ENCODE peak calls at places on chromosomes 2 and 18, in eight cellular contexts. A, P, R, Z, K, M, H and O are unnamed samples.
A peak's percentile ranks its signal among the peaks of the same experiment; 100 is the strongest.

GRCh38 chr2:186561467-186562208 is 28.2 kb upstream of the ITGAV start:
- DNase-seq in A (no peak), P (no peak), R (no peak), Z (no peak), K (no peak), M (no peak), H (no peak), O (no peak)

GRCh38 chr2:15122915-15123314 is 438.2 kb downstream of the NBAS start:
- DNase-seq in A (no peak), P (no peak), R (no peak), Z (no peak), K (no peak), M (peak; percentile 43), H (peak; percentile 14), O (no peak)

GRCh38 chr18:44855681-44856080 is 175.0 kb downstream of the SETBP1 start:
- DNase-seq in A (peak; percentile 46), P (no peak), R (no peak), Z (no peak), K (no peak), M (no peak), H (no peak), O (peak; percentile 31)

GRCh38 chr2:40332096-40332826 is 119.6 kb downstream of the SLC8A1 start:
- DNase-seq in A (peak; percentile 73), P (no peak), R (no peak), Z (peak; percentile 65), K (peak; percentile 95), M (no peak), H (peak; percentile 16), O (peak; percentile 58)

GRCh38 chr2:224252601-224253000 is 149.3 kb downstream of the FAM124B start:
- DNase-seq in A (peak; percentile 87), P (peak; percentile 40), R (no peak), Z (no peak), K (no peak), M (no peak), H (peak; percentile 88), O (peak; percentile 88)

GRCh38 chr2:45699032-45699658 is 47.7 kb downstream of the PRKCE start:
- DNase-seq in A (peak; percentile 87), P (peak; percentile 19), R (no peak), Z (peak; percentile 44), K (peak; percentile 29), M (no peak), H (peak; percentile 73), O (peak; percentile 65)

GRCh38 chr2:108594132-108594981 is 60.1 kb downstream of the LIMS1 start:
- DNase-seq in A (peak; percentile 87), P (peak; percentile 80), R (no peak), Z (peak; percentile 79), K (peak; percentile 91), M (peak; percentile 64), H (peak; percentile 88), O (peak; percentile 90)

GRCh38 chr2:95352291-95353054 is 50.0 kb upstream of the FAHD2A start:
- DNase-seq in A (no peak), P (no peak), R (no peak), Z (no peak), K (no peak), M (no peak), H (no peak), O (no peak)

GRCh38 chr2:180203972-180204371 is 196.9 kb upstream of the CWC22 start:
- DNase-seq in A (peak; percentile 87), P (no peak), R (no peak), Z (peak; percentile 83), K (no peak), M (no peak), H (peak; percentile 92), O (peak; percentile 75)

GRCh38 chr2:127525692-127526141 is 572 bp downstream of the IWS1 start:
- DNase-seq in A (peak; percentile 62), P (peak; percentile 10), R (no peak), Z (peak; percentile 62), K (no peak), M (peak; percentile 43), H (peak; percentile 74), O (peak; percentile 66)

GRCh38 chr2:145984541-145984940 is 1464.6 kb upstream of the ZEB2 start:
- DNase-seq in A (peak; percentile 36), P (no peak), R (no peak), Z (peak; percentile 83), K (peak; percentile 91), M (peak; percentile 5), H (peak; percentile 90), O (no peak)

GRCh38 chr2:23137161-23137560 is 247.8 kb upstream of the KLHL29 start:
- DNase-seq in A (no peak), P (no peak), R (no peak), Z (no peak), K (no peak), M (no peak), H (no peak), O (no peak)

GRCh38 chr2:153476491-153477095 is 2.0 kb downstream of the RPRM start:
- DNase-seq in A (no peak), P (no peak), R (no peak), Z (no peak), K (no peak), M (no peak), H (no peak), O (no peak)

GRCh38 chr2:59167514-59167913 is 926.4 kb upstream of the FANCL start:
- DNase-seq in A (no peak), P (no peak), R (no peak), Z (no peak), K (no peak), M (no peak), H (no peak), O (no peak)

GRCh38 chr18:12839057-12839525 is 44.9 kb downstream of the PTPN2 start:
- DNase-seq in A (peak; percentile 5), P (no peak), R (no peak), Z (no peak), K (no peak), M (no peak), H (no peak), O (no peak)
- H3K4me3 ChIP-seq in A (no peak overlapping the region), P (no peak overlapping the region), R (no peak overlapping the region), Z (no peak overlapping the region), K (no peak overlapping the region), M (no peak overlapping the region), H (no peak overlapping the region), O (no peak overlapping the region)

GRCh38 chr18:62937065-62937464 is 221.7 kb downstream of the PHLPP1 start:
- DNase-seq in A (peak; percentile 78), P (no peak), R (no peak), Z (peak; percentile 55), K (no peak), M (no peak), H (peak; percentile 49), O (peak; percentile 63)

GRCh38 chr18:62933261-62933887 is 218.0 kb downstream of the PHLPP1 start:
- DNase-seq in A (no peak), P (no peak), R (no peak), Z (no peak), K (no peak), M (no peak), H (no peak), O (no peak)

GRCh38 chr18:62938451-62938850 is 223.1 kb downstream of the PHLPP1 start:
- DNase-seq in A (no peak), P (no peak), R (no peak), Z (no peak), K (no peak), M (no peak), H (no peak), O (no peak)

GRCh38 chr18:62938006-62938405 is 222.7 kb downstream of the PHLPP1 start:
- DNase-seq in A (peak; percentile 69), P (peak; percentile 60), R (no peak), Z (peak; percentile 50), K (no peak), M (no peak), H (peak; percentile 65), O (peak; percentile 85)

DNA sequence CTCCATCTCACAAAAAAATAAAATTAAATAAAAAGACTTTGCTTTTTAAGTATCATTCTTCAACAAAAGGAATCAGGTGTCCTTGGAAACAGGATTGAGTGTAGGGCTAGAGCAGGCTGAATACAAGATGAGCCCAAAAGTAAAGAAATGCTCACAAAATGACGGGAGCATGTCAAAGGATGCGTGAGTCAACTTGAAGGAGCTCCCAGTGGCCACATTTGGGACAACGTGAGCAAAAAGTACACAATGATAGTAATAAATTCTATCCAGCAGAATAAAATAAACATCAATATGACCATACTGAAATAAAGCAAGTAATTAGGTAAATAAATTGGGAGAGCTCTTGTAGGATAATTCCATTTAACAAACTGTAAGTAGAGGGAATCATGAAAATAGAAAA is 220.7 kb downstream of the PHLPP1 start:
- DNase-seq in A (no peak), P (no peak), R (no peak), Z (no peak), K (no peak), M (peak; percentile 3), H (no peak), O (no peak)
- TF ChIP-seq CTCF in A (no peak), P (no peak), R (no peak), Z (no peak), K (no peak), M (no peak), H (no peak), O (no peak)

GRCh38 chr2:119819846-119820245 is 60.1 kb downstream of the PTPN4 start:
- DNase-seq in A (no peak), P (no peak), R (no peak), Z (no peak), K (no peak), M (no peak), H (no peak), O (no peak)
- H3K4me3 ChIP-seq in A (no peak overlapping the region), P (no peak overlapping the region), R (no peak overlapping the region), Z (no peak overlapping the region), K (no peak overlapping the region), M (no peak overlapping the region), H (no peak overlapping the region), O (no peak overlapping the region)

GRCh38 chr2:24380687-24381271 is 20.4 kb upstream of the ITSN2 start:
- DNase-seq in A (no peak), P (no peak), R (no peak), Z (no peak), K (no peak), M (no peak), H (no peak), O (no peak)

GRCh38 chr2:24385366-24385765 is 25.0 kb upstream of the ITSN2 start:
- DNase-seq in A (no peak), P (no peak), R (no peak), Z (no peak), K (no peak), M (no peak), H (no peak), O (no peak)

GRCh38 chr2:24382363-24383021 is 22.2 kb upstream of the ITSN2 start:
- DNase-seq in A (peak; percentile 80), P (peak; percentile 4), R (peak; percentile 34), Z (peak; percentile 81), K (peak; percentile 66), M (peak; percentile 80), H (peak; percentile 75), O (peak; percentile 66)
- TF ChIP-seq CTCF in A (peak; percentile 67), P (peak; percentile 82), R (peak; percentile 57), Z (peak; percentile 74), K (peak; percentile 78), M (peak; percentile 62), H (peak; percentile 84), O (peak; percentile 78)